ENCODE peak calls at places on chromosomes 6 and 20, in nine cellular contexts. J is psoas muscle, W is bronchial epithelial cell, I is AG10803, S is brain microvascular endothelial cell, D is cardiac muscle cell, G is Caco-2, U is cardiac fibroblast, B is neural progenitor cell. L is an unnamed sample.

GRCh38 chr6:81950877-81951276 is 198.4 kb upstream of the TENT5A start:
- DNase-seq in J (no peak), W (peak; percentile 91), I (peak; percentile 29), S (peak; percentile 39), D (no peak), G (no peak), U (peak; percentile 56), B (no peak), L (peak; percentile 65)

GRCh38 chr6:70133246-70133645 is 169.6 kb downstream of the COL9A1 start:
- DNase-seq in J (no peak), W (no peak), I (no peak), S (no peak), D (no peak), G (no peak), U (no peak), B (no peak), L (no peak)

GRCh38 chr6:99219788-99220187 is 129.7 kb downstream of the FAXC start:
- DNase-seq in J (no peak), W (peak; percentile 30), I (no peak), S (no peak), D (peak; percentile 51), G (peak; percentile 51), U (no peak), B (peak; percentile 76), L (peak; percentile 39)

GRCh38 chr20:17565164-17565845 is 4.6 kb upstream of the DSTN start:
- DNase-seq in J (no peak), W (no peak), I (peak; percentile 65), S (no peak), D (no peak), G (no peak), U (peak; percentile 48), B (no peak), L (no peak)

GRCh38 chr6:8958894-8959511 is 523.7 kb upstream of the SLC35B3 start:
- DNase-seq in J (no peak), W (peak; percentile 26), I (no peak), S (no peak), D (no peak), G (no peak), U (no peak), B (no peak), L (no peak)

GRCh38 chr20:14775778-14776177 is 438.4 kb upstream of the FLRT3 start:
- DNase-seq in J (peak; percentile 78), W (peak; percentile 99), I (peak; percentile 80), S (peak; percentile 98), D (no peak), G (no peak), U (peak; percentile 5), B (no peak), L (peak; percentile 99)

GRCh38 chr6:30238178-30238795 is 25.1 kb upstream of the TRIM26 start:
- DNase-seq in J (no peak), W (peak; percentile 15), I (peak; percentile 39), S (peak; percentile 34), D (no peak), G (peak; percentile 40), U (peak; percentile 45), B (peak; percentile 25), L (peak; percentile 45)

GRCh38 chr6:83198486-83199172 is 5.5 kb downstream of the RWDD2A start:
- DNase-seq in J (no peak), W (peak; percentile 66), I (peak; percentile 39), S (peak; percentile 42), D (no peak), G (no peak), U (peak; percentile 76), B (no peak), L (peak; percentile 51)

GRCh38 chr20:7665311-7665863 is 274.9 kb downstream of the HAO1 start:
- DNase-seq in J (no peak), W (no peak), I (peak; percentile 60), S (peak; percentile 18), D (no peak), G (no peak), U (no peak), B (no peak), L (no peak)

GRCh38 chr6:163229050-163229449 is 185.5 kb upstream of the QKI start:
- DNase-seq in J (no peak), W (no peak), I (no peak), S (no peak), D (no peak), G (no peak), U (no peak), B (no peak), L (no peak)

GRCh38 chr6:170269151-170269872 is 21.6 kb downstream of the DLL1 start:
- DNase-seq in J (peak; percentile 56), W (no peak), I (no peak), S (no peak), D (no peak), G (peak; percentile 78), U (no peak), B (peak; percentile 42), L (no peak)

GRCh38 chr6:105804436-105804835 is 281.7 kb upstream of the PRDM1 start:
- DNase-seq in J (no peak), W (peak; percentile 94), I (peak; percentile 75), S (peak; percentile 22), D (no peak), G (no peak), U (peak; percentile 83), B (no peak), L (peak; percentile 85)

DNA sequence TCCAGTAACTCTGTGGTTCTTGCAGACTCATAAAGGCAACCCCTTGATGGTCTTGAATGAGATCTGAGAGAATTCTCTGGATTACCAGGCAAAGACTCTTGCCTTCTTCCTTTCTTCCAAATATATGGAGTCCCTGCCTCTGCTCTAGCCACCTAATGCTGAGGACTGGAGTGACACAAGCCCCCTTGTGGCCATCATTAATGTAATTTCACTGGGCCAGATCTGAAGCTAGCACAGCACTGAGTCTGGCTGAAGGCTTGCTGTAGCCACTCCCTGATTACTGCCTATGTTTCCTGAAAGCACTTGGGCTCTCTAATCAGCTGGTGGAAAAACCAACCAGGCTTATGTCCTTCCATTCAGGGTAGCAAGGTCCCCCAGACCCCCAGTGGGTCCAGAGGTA is 559.3 kb upstream of the IRAK1BP1 start:
- DNase-seq in J (no peak), W (peak; percentile 18), I (no peak), S (peak; percentile 24), D (peak; percentile 9), G (peak; percentile 34), U (peak; percentile 2), B (peak; percentile 47), L (peak; percentile 42)
- TF ChIP-seq CTCF in J (no peak), W (peak; percentile 30), I (no peak), S (peak; percentile 63), D (no peak), G (peak; percentile 28), U (no peak), B (peak; percentile 42), L (peak; percentile 26)

GRCh38 chr6:102571236-102571908 is 1177.9 kb downstream of the GRIK2 start:
- DNase-seq in J (no peak), W (peak; percentile 37), I (no peak), S (no peak), D (no peak), G (no peak), U (no peak), B (no peak), L (peak; percentile 43)
- TF ChIP-seq CTCF in J (no peak), W (no peak), I (no peak), S (peak; percentile 7), D (no peak), G (no peak), U (no peak), B (peak; percentile 23), L (no peak)

GRCh38 chr20:58868795-58869194 is 16.3 kb downstream of the GNAS start:
- DNase-seq in J (peak; percentile 47), W (no peak), I (no peak), S (no peak), D (no peak), G (peak; percentile 68), U (no peak), B (peak; percentile 77), L (peak; percentile 29)

GRCh38 chr20:58869662-58870227 is 17.2 kb downstream of the GNAS start:
- DNase-seq in J (no peak), W (no peak), I (no peak), S (no peak), D (no peak), G (no peak), U (no peak), B (no peak), L (no peak)

GRCh38 chr20:58867211-58867610 is 14.7 kb downstream of the GNAS start:
- DNase-seq in J (no peak), W (no peak), I (peak; percentile 43), S (no peak), D (no peak), G (peak; percentile 13), U (peak; percentile 31), B (no peak), L (no peak)

DNA sequence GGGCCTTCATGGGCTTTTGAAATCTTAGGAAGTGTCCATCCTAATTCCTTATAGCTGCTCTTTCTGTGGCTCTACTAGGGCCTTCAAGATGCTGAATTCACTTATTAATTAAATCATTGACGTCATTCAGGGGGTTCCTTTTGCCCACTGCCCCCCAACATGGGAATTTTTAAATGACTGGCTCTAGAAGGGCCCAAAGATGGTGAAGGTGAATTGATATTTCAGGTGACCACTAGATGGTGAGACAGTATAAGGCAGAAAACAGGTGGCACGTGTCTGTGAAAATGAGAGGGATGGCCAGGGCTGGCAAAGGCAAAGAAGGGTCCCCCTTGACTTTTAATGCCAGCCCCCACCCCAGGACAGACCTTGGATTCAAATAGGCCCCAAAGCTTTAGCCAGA is 11.8 kb downstream of the GNAS start:
- DNase-seq in J (no peak), W (no peak), I (no peak), S (no peak), D (no peak), G (peak; percentile 43), U (no peak), B (no peak), L (no peak)
- TF ChIP-seq CTCF in J (no peak), W (peak; percentile 17), I (no peak), S (peak; percentile 10), D (no peak), G (peak; percentile 63), U (no peak), B (peak; percentile 34), L (peak; percentile 23)

GRCh38 chr6:5277589-5277988 is 16.3 kb downstream of the FARS2 start:
- DNase-seq in J (no peak), W (no peak), I (no peak), S (no peak), D (no peak), G (no peak), U (no peak), B (no peak), L (no peak)

GRCh38 chr6:5276596-5276995 is 15.3 kb downstream of the FARS2 start:
- DNase-seq in J (no peak), W (no peak), I (no peak), S (no peak), D (no peak), G (no peak), U (no peak), B (peak; percentile 31), L (no peak)

GRCh38 chr6:5278047-5278446 is 16.7 kb downstream of the FARS2 start:
- DNase-seq in J (no peak), W (no peak), I (no peak), S (no peak), D (no peak), G (no peak), U (no peak), B (no peak), L (no peak)

GRCh38 chr6:5274231-5274630 is 12.9 kb downstream of the FARS2 start:
- DNase-seq in J (no peak), W (no peak), I (no peak), S (no peak), D (no peak), G (no peak), U (no peak), B (no peak), L (no peak)

DNA sequence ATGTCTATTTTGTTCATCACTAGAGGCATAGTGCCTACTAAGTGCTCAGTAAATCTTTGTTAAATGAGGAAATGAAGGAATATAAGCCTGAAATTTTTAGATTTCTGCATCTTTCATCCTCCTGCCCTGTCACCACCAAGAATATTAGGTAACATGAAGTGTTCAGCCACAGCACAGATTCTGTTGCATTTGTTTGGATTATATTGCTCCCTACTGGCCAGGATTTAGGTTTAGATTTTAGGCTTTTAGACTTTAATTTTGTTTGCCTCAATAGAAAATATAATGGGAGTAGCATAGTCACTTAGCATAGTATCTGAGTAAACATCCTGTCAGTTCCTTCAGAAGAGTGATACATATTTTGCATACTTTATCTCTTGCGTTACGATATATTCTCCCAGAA is 14.2 kb downstream of the FARS2 start:
- DNase-seq in J (no peak), W (no peak), I (no peak), S (no peak), D (no peak), G (no peak), U (peak; percentile 24), B (no peak), L (no peak)
- TF ChIP-seq CTCF in J (no peak), W (no peak), I (no peak), S (no peak), D (peak; percentile 10), G (no peak), U (no peak), B (no peak), L (no peak)

L was measured in epithelial cell of esophagus.